ENCODE peak calls at places on chromosomes 13 and 19, in six cellular contexts. N, M, E, G, L and A are unnamed samples.

GRCh38 chr13:102042746-102043145 is 359.1 kb downstream of the FGF14 start:
- DNase-seq in M (no peak), L (no peak), E (no peak), G (no peak), N (no peak), A (no peak)

GRCh38 chr19:7225741-7226140 is 68.5 kb downstream of the INSR start:
- DNase-seq in G (no peak), E (no peak), N (no peak), M (no peak), L (no peak), A (no peak)

GRCh38 chr19:34851277-34851804 is 75.4 kb upstream of the ZNF30 start:
- DNase-seq in M (no peak), E (no peak), N (no peak), G (no peak), L (no peak), A (no peak)

GRCh38 chr13:107205318-107206112 is 637.6 kb upstream of the ARGLU1 start:
- DNase-seq in E (peak), M (no peak), N (peak), G (peak), L (peak), A (peak)

GRCh38 chr13:51057931-51058330 is 53.1 kb downstream of the C13orf42 start:
- DNase-seq in G (no peak), N (no peak), L (no peak), E (no peak), M (no peak), A (no peak)

GRCh38 chr19:23665651-23666410 is 21.2 kb downstream of the ZNF675 start:
- DNase-seq in M (no peak), N (no peak), G (no peak), L (no peak), E (no peak), A (no peak)

GRCh38 chr19:36939153-36939552 is 23.0 kb downstream of the ZNF568 start:
- DNase-seq in E (no peak), M (no peak), G (peak), N (no peak), L (no peak), A (no peak)

GRCh38 chr13:27281420-27281819 is 10.8 kb downstream of the RASL11A start:
- DNase-seq in M (no peak), L (no peak), G (no peak), N (no peak), E (no peak), A (no peak)

GRCh38 chr13:90890435-90890834 is 457.1 kb upstream of the MIR17HG start:
- DNase-seq in N (no peak), L (no peak), M (no peak), E (no peak), G (no peak), A (no peak)

GRCh38 chr13:57996717-57997116 is 365.2 kb downstream of the PCDH17 start:
- DNase-seq in M (no peak), N (no peak), E (no peak), L (no peak), G (peak), A (no peak)

GRCh38 chr13:30308548-30308947 is 1.2 kb upstream of the KATNAL1 start:
- DNase-seq in N (peak), L (no peak), M (no peak), G (peak), E (peak), A (peak)

GRCh38 chr19:3184847-3185481 is 766 bp upstream of the NCLN start:
- DNase-seq in G (no peak), N (no peak), L (peak), M (peak), E (peak), A (no peak)

GRCh38 chr19:5024282-5024681 is 55.4 kb downstream of the KDM4B start:
- DNase-seq in N (no peak), G (no peak), E (no peak), L (peak), M (no peak), A (no peak)

GRCh38 chr13:34738251-34739170 is 203.6 kb upstream of the NBEA start:
- DNase-seq in G (no peak), M (no peak), N (no peak), E (no peak), L (no peak), A (no peak)

GRCh38 chr13:47903836-47904235 is 97.2 kb downstream of the SUCLA2 start:
- DNase-seq in N (peak), L (no peak), G (peak), M (peak), E (no peak), A (no peak)

GRCh38 chr19:16397791-16398529 is 73.3 kb downstream of the KLF2 start:
- DNase-seq in E (no peak), L (peak), G (peak), M (no peak), N (no peak), A (no peak)

GRCh38 chr19:9329999-9330398 is 6.0 kb downstream of the ZNF559 start:
- DNase-seq in N (no peak), M (no peak), G (no peak), E (no peak), L (no peak), A (no peak)

GRCh38 chr19:33220735-33221134 is 4.9 kb downstream of the SLC7A10 start:
- DNase-seq in E (no peak), N (no peak), G (no peak), L (no peak), M (no peak), A (no peak)

GRCh38 chr19:35118268-35119026 is 2.8 kb downstream of the FXYD3 start:
- DNase-seq in G (no peak), M (no peak), N (no peak), E (peak), L (no peak), A (no peak)

GRCh38 chr19:33214621-33215020 is 11.0 kb downstream of the SLC7A10 start:
- DNase-seq in G (peak), M (no peak), L (peak), N (peak), E (no peak), A (no peak)

GRCh38 chr13:40776681-40777165 is 5.7 kb upstream of the MRPS31 start:
- DNase-seq in E (peak), M (no peak), G (peak), L (no peak), N (peak), A (peak)

GRCh38 chr13:23984541-23984940 is 87.2 kb upstream of the C1QTNF9B start:
- DNase-seq in E (peak), M (no peak), N (no peak), L (no peak), G (no peak), A (no peak)

GRCh38 chr13:28429685-28430290 is 65.1 kb downstream of the FLT1 start:
- DNase-seq in E (no peak), G (peak), M (no peak), L (no peak), N (peak), A (no peak)

GRCh38 chr13:74246398-74246975 is 112.3 kb upstream of the KLF12 start:
- DNase-seq in L (no peak), E (no peak), G (peak), N (no peak), M (no peak), A (no peak)

GRCh38 chr19:30649934-30650614 is 277.9 kb downstream of the ZNF536 start:
- DNase-seq in G (peak), M (no peak), L (no peak), N (peak), E (no peak), A (no peak)

GRCh38 chr13:41427700-41428099 is 29.6 kb upstream of the RGCC start:
- DNase-seq in N (no peak), M (no peak), L (no peak), G (no peak), E (no peak), A (no peak)

GRCh38 chr13:44629465-44630183 is 53.5 kb upstream of the TSC22D1 start:
- DNase-seq in G (peak), E (no peak), L (no peak), M (peak), N (no peak), A (no peak)

GRCh38 chr13:30908416-30908980 is 2.4 kb downstream of the MEDAG start:
- DNase-seq in G (peak), L (no peak), M (no peak), E (no peak), N (peak), A (no peak)

GRCh38 chr19:42200116-42200740 is 17.2 kb downstream of the DEDD2 start:
- DNase-seq in L (no peak), M (no peak), N (no peak), G (no peak), E (no peak), A (no peak)

GRCh38 chr19:42199440-42200115 is 17.9 kb downstream of the DEDD2 start:
- DNase-seq in L (peak), N (no peak), E (peak), M (no peak), G (no peak), A (peak)

GRCh38 chr19:42196011-42197001 is 21.2 kb downstream of the DEDD2 start:
- DNase-seq in E (no peak), M (no peak), N (no peak), G (no peak), L (no peak), A (no peak)

GRCh38 chr19:42198676-42199439 is 18.6 kb downstream of the DEDD2 start:
- DNase-seq in G (no peak), N (no peak), L (no peak), E (no peak), M (no peak), A (peak)

GRCh38 chr19:42197375-42197817 is 20.1 kb downstream of the DEDD2 start:
- DNase-seq in G (no peak), M (no peak), E (no peak), L (no peak), N (no peak), A (peak)
- H3K4me3 ChIP-seq in G (no peak), M (no peak), E (no peak), L (no peak), N (no peak), A (no peak)

GRCh38 chr19:46018729-46019251 is 4.1 kb downstream of the PGLYRP1 start:
- DNase-seq in M (no peak), G (no peak), N (no peak), L (no peak), E (no peak), A (no peak)

GRCh38 chr19:46017874-46018675 is 4.8 kb downstream of the PGLYRP1 start:
- DNase-seq in G (no peak), N (no peak), L (no peak), M (no peak), E (no peak), A (no peak)

GRCh38 chr19:46015961-46016425 is 6.9 kb downstream of the PGLYRP1 start:
- DNase-seq in N (no peak), L (no peak), E (no peak), M (no peak), G (no peak), A (no peak)

GRCh38 chr19:46016426-46017094 is 6.3 kb downstream of the PGLYRP1 start:
- DNase-seq in E (peak), N (peak), G (peak), L (peak), M (no peak), A (peak)

DNA sequence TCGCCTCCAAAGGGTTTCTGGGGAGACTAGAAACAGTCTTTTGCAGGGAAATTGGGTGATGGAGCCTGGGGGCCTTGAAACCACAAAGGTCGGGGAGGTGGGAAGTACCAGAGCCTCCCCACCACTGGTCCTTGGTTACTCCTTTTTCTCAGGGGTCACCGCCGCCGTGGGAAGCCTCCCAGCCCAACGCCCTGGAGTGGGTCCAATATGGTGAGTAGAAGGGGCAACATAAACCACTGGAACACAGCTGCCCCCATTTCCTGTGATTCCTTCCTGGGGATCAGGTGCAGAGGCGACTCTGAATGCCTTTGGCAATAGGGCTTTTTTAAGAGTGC is 5.8 kb downstream of the PGLYRP1 start:
- DNase-seq in G (no peak), E (no peak), L (no peak), M (no peak), N (no peak), A (no peak)
- TF ChIP-seq CTCF in G (no peak), E (no peak), L (no peak), M (no peak), N (peak), A (no peak)

GRCh38 chr19:43525836-43526771 is 897 bp downstream of the ETHE1 start:
- DNase-seq in N (peak), M (no peak), E (no peak), L (peak), G (no peak), A (peak)

GRCh38 chr19:43527860-43528622 is 1.0 kb upstream of the ETHE1 start:
- DNase-seq in G (peak), E (no peak), M (no peak), N (peak), L (peak), A (no peak)

GRCh38 chr19:43522929-43523328 is 4.1 kb downstream of the ETHE1 start:
- DNase-seq in M (no peak), L (no peak), G (no peak), N (no peak), E (no peak), A (no peak)

GRCh38 chr19:43524922-43525835 is 1.8 kb downstream of the ETHE1 start:
- DNase-seq in E (peak), N (peak), G (peak), L (no peak), M (no peak), A (peak)

DNA sequence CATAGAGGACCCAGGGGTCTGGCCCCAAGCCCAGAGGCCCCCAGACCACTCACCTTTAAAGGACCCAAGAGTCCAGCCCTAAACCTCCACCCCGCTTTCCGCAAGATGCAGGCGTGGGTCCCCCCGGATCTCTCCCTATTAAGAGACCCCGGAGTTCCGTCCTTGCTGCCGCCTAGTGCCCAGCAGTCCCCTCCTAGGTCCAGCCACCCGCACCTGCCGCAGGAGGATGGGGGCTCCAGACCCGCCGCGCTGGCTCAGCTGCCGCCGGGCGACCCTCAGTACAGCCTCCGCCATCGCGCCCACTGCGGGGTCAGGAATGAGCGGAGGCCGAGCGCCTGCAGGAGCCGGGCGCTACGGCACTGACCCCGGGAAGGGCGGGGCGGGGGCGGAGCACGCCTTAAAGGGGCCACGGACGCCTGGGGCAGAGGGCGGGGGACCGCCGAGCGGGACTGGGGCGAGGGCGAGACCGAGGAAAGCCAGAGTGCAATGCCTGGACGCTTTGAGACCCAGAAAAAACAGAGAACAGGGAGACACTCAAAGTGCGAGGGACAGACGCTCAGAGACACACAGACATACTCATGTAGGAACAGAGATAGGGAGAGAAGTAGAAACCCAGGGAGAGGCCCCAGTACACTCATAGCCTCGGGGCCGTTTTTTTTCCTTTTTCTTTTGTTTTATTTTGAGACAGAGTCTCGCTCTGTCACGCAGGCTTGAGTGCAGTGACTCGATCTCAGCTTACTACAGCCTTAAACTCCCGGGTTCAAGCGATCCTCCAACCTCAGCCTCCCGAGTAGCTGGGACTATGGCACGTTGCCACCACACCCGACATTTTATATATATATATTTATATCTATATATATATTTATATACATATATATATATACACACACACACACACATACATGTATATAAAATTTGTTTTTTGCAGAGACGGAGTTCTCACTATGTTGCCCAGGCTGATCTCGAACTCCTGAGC is at the start of gene ETHE1:
- DNase-seq in G (peak), L (peak), E (peak), M (no peak), N (peak), A (peak)
- H3K4me3 ChIP-seq in G (peak), L (peak), E (peak), M (peak), N (peak), A (peak)

DNA sequence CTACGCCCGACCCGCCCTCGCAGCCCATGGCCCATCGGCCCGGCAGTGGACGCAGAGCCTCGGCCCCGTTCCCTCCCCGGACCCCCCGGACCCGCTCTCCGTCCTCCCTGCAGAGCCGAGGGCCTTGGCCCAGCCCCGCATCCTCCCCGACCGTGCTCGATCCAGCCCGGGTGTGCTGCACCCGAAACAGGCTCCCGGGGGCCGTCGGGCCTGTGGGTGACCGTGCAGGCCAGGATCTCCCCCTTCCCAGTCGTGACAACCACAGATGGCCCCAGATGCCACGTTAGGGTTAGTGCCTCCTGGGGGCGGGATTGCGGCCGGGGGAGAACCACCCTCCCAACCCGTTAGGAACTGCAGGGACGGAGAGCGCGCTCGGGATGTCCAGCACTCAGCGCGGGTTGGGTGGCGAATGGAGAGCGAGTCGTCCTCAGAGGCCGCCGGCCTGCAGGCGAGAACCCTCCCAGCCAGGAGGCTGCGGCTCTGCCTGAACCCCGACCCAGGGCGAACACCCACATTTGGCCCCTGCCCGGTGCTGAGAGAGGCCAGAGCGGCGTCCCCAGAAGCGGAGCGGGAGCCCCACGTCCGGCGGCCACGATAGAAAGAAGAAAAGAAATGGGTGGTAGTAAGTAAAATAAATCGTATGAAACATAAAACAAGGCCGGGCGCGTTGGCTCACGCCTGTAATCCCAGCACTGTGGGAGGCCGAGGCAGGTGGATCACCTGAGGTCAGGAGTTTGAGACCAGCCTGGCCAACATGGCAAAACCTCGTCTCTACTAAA is 6.7 kb upstream of the MADCAM1 start:
- DNase-seq in N (peak), G (peak), M (no peak), L (peak), E (no peak), A (no peak)
- TF ChIP-seq CTCF in N (no peak), G (no peak), M (no peak), L (no peak), E (no peak), A (no peak)

GRCh38 chr13:109900320-109900719 is 113.9 kb upstream of the IRS2 start:
- DNase-seq in G (no peak), L (no peak), E (no peak), N (no peak), M (no peak), A (no peak)
- H3K4me3 ChIP-seq in G (no peak), L (no peak), E (no peak), N (no peak), M (no peak), A (no peak)

DNA sequence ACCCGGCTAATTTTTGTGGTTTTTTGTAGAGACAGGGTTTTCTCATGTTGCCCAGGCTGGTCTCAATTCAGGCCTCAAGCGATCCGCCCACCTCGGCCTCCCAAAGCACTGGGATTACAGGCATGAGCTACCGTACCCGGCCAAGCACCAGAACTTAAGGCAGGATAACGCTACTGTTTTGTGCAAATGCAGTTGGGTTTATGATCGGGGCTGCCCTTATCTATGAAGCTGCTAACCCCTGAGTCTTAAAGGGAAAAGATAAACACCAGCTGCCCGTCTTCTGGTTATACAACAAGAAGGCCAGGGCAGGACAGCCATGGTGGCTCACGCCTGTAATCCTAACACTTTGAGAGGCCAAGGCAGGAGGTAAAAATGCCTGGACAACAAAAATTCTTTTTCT is 12.6 kb upstream of the TM6SF2 start:
- DNase-seq in E (no peak), L (no peak), N (peak), M (no peak), G (no peak), A (no peak)
- TF ChIP-seq CTCF in E (no peak), L (no peak), N (no peak), M (no peak), G (no peak), A (no peak)

GRCh38 chr13:110652231-110652730 is 36.9 kb downstream of the NAXD start:
- DNase-seq in N (no peak), E (no peak), M (no peak), G (no peak), L (no peak), A (no peak)

GRCh38 chr13:110651271-110651670 is 35.9 kb downstream of the NAXD start:
- DNase-seq in N (no peak), L (no peak), G (no peak), M (no peak), E (no peak), A (no peak)

GRCh38 chr13:110652755-110653154 is 37.4 kb downstream of the NAXD start:
- DNase-seq in E (no peak), M (no peak), L (no peak), N (no peak), G (no peak), A (no peak)

GRCh38 chr13:110650436-110650835 is 35.1 kb downstream of the NAXD start:
- DNase-seq in N (no peak), L (peak), M (no peak), E (no peak), G (no peak), A (no peak)

DNA sequence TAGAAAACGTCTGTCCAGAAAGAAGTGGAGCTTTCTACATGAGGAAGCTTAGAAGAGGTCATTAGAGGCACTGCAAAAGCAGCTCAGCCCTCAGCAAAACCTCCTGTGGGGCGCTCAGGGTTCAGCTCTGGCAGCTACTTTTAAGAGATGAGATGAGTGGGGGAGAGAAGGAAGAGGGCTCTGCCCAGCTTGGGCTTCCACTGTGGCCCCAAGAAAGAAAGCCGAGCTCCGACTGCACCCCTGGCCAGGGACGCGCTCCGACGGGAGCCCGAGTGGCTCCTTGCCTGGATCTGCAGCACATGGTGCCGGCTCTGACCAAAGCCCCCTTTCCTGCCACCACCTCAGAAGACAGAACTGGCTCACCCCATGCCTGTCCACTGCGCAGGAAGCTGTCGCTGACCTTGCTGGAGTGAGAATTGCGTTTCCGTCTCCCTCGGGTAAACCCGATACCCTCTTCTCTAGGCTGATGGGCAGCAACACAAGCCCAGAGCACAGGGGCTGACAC is 36.4 kb downstream of the NAXD start:
- DNase-seq in M (no peak), G (no peak), N (no peak), L (peak), E (no peak), A (no peak)
- H3K4me3 ChIP-seq in M (no peak), G (no peak), N (no peak), L (no peak), E (no peak), A (no peak)